ENCODE peak calls at places on chromosomes 5 and 9, in five cellular contexts. L is naive thymus-derived CD8-positive, alpha-beta T cell; R is choroid plexus epithelial cell; Q is COR-L47; W is stimulated activated CD4-positive, alpha-beta T cell treated with anti-CD3 and anti-CD28 coated beads, Interleukin-1b, Interleukin-23, amount 100 ng/mL, for 24 hours. G is an unnamed sample.

GRCh38 chr5:134817006-134817405 is 28.8 kb upstream of the C5orf24 start:
- DNase-seq in L (no peak), R (no peak), Q (no peak), W (no peak), G (no peak)

GRCh38 chr5:151298063-151298462 is 5.5 kb downstream of the SLC36A3 start:
- DNase-seq in L (no peak), R (peak), Q (peak), W (peak), G (peak)

GRCh38 chr5:2538169-2538568 is 213.3 kb downstream of the IRX2 start:
- DNase-seq in L (no peak), R (no peak), Q (no peak), W (no peak), G (no peak)

GRCh38 chr9:6680797-6681146 is 35.2 kb upstream of the GLDC start:
- DNase-seq in L (peak), R (peak), Q (peak), W (peak), G (peak)

GRCh38 chr9:16112116-16112515 is 559.3 kb downstream of the CCDC171 start:
- DNase-seq in L (no peak), R (no peak), Q (no peak), W (no peak), G (no peak)

GRCh38 chr5:67209141-67209771 is 12.7 kb upstream of the CD180 start:
- DNase-seq in L (peak), R (peak), Q (peak), W (peak), G (peak)

GRCh38 chr5:65481171-65481575 is 547 bp downstream of the ADAMTS6 start:
- DNase-seq in L (no peak), R (peak), Q (no peak), W (no peak), G (no peak)

GRCh38 chr5:157487358-157487757 is 27.3 kb downstream of the NIPAL4 start:
- DNase-seq in L (no peak), R (no peak), Q (no peak), W (no peak), G (no peak)

GRCh38 chr5:55821731-55822512 is 29.2 kb upstream of the IL31RA start:
- DNase-seq in L (peak), R (peak), Q (no peak), W (no peak), G (no peak)

GRCh38 chr9:19028835-19029451 is 4.1 kb downstream of the SAXO1 start:
- DNase-seq in L (peak), R (peak), Q (peak), W (no peak), G (peak)

GRCh38 chr5:148586796-148587195 is 67.5 kb downstream of the HTR4 start:
- DNase-seq in L (no peak), R (no peak), Q (no peak), W (no peak), G (no peak)

GRCh38 chr5:54895816-54896341 is 89.5 kb downstream of the ESM1 start:
- DNase-seq in L (no peak), R (peak), Q (peak), W (no peak), G (peak)

GRCh38 chr5:74055446-74056097 is 429.6 kb downstream of the ARHGEF28 start:
- DNase-seq in L (no peak), R (no peak), Q (peak), W (no peak), G (no peak)

GRCh38 chr5:139895647-139896046 is 100.0 kb downstream of the PSD2 start:
- DNase-seq in L (no peak), R (no peak), Q (no peak), W (no peak), G (no peak)

G was measured in AG08395.